ENCODE peak calls at places on chromosomes 12 and 14, in nine cellular contexts. J is fibroblast of lung; L is lung; G is spleen; O is Peyer's patch; W is mammary epithelial cell; A is CD8-positive, alpha-beta T cell; X is MM.1S; Z is ascending aorta. K is an unnamed sample.

GRCh38 chr12:8032242-8033152 is at the start of gene FOXJ2:
- DNase-seq in O (peak; percentile 89), W (peak; percentile 74), X (peak; percentile 80), Z (peak; percentile 89), L (peak; percentile 81), G (peak; percentile 97), J (peak; percentile 67), A (peak; percentile 76), K (peak; percentile 75)

GRCh38 chr12:13211859-13212664 is 15.5 kb downstream of the EMP1 start:
- DNase-seq in L (peak; percentile 62), X (peak; percentile 83), G (no peak), J (peak; percentile 79), O (peak; percentile 87), Z (peak; percentile 84), A (peak; percentile 71), W (no peak), K (peak; percentile 77)

GRCh38 chr12:1318327-1319031 is 275.9 kb downstream of the FBXL14 start:
- DNase-seq in G (no peak), X (no peak), W (peak; percentile 52), Z (no peak), J (peak; percentile 53), L (peak; percentile 30), A (no peak), O (no peak), K (peak; percentile 41)

GRCh38 chr14:74400328-74400727 is 25.7 kb downstream of the SYNDIG1L start:
- DNase-seq in Z (peak; percentile 33), L (no peak), J (peak; percentile 4), W (no peak), O (no peak), X (no peak), G (no peak), A (no peak), K (no peak)

GRCh38 chr14:74563233-74563585 is 48.8 kb downstream of the LTBP2 start:
- DNase-seq in X (no peak), W (no peak), G (no peak), Z (no peak), L (no peak), O (no peak), A (no peak), J (peak; percentile 91), K (no peak)

GRCh38 chr12:132071837-132072384 is 72.2 kb downstream of the DDX51 start:
- DNase-seq in A (no peak), G (no peak), X (no peak), Z (no peak), W (peak; percentile 19), O (no peak), L (no peak), J (no peak), K (no peak)

GRCh38 chr12:2051700-2052625 is 824 bp upstream of the CACNA1C start:
- DNase-seq in L (no peak), J (no peak), A (no peak), G (no peak), O (no peak), W (no peak), X (no peak), Z (no peak), K (no peak)

GRCh38 chr14:61461808-61462275 is 140.5 kb downstream of the PRKCH start:
- DNase-seq in L (no peak), G (no peak), O (no peak), W (peak; percentile 63), J (peak; percentile 85), A (peak; percentile 27), X (peak; percentile 39), Z (no peak), K (peak; percentile 75)

GRCh38 chr12:116434155-116435065 is 124.8 kb upstream of the MAP1LC3B2 start:
- DNase-seq in O (peak; percentile 81), A (no peak), X (no peak), G (no peak), Z (peak; percentile 97), J (peak; percentile 95), W (peak; percentile 81), L (peak; percentile 86), K (peak; percentile 69)

GRCh38 chr12:131694116-131694838 is 16.6 kb upstream of the SFSWAP start:
- DNase-seq in G (no peak), L (no peak), W (no peak), Z (peak; percentile 41), A (no peak), X (no peak), O (no peak), J (no peak), K (no peak)

GRCh38 chr14:38616959-38617358 is 361.1 kb upstream of the CLEC14A start:
- DNase-seq in J (no peak), W (no peak), L (peak; percentile 36), O (no peak), Z (no peak), X (no peak), G (no peak), A (no peak), K (no peak)

GRCh38 chr14:64705406-64706118 is 1.3 kb downstream of the PLEKHG3 start:
- DNase-seq in L (no peak), W (peak; percentile 63), A (no peak), Z (peak; percentile 69), X (no peak), G (peak; percentile 84), J (no peak), O (peak; percentile 65), K (peak; percentile 47)

GRCh38 chr12:116400671-116401357 is 123.3 kb upstream of the MED13L start:
- DNase-seq in Z (no peak), A (no peak), L (no peak), G (peak; percentile 50), X (no peak), J (no peak), O (no peak), W (no peak), K (no peak)

GRCh38 chr12:5332521-5332920 is 99.4 kb upstream of the NTF3 start:
- DNase-seq in O (no peak), X (no peak), A (no peak), G (no peak), Z (no peak), L (no peak), W (no peak), J (no peak), K (no peak)

GRCh38 chr12:39619660-39620433 is at the start of gene ABCD2:
- DNase-seq in O (peak; percentile 82), X (peak; percentile 97), A (peak; percentile 84), L (no peak), Z (peak; percentile 80), J (peak; percentile 90), G (peak; percentile 85), W (peak; percentile 77), K (peak; percentile 62)

GRCh38 chr14:95741051-95741490 is 27.1 kb upstream of the TCL1A start:
- DNase-seq in A (no peak), L (no peak), W (peak; percentile 70), Z (no peak), G (no peak), X (no peak), O (no peak), J (no peak), K (no peak)

GRCh38 chr12:90305379-90305778 is 596.7 kb upstream of the ATP2B1 start:
- DNase-seq in W (peak; percentile 41), G (no peak), O (no peak), L (no peak), X (no peak), Z (no peak), J (no peak), A (no peak), K (no peak)

GRCh38 chr12:27709212-27709931 is 1.3 kb upstream of the MRPS35 start:
- DNase-seq in O (no peak), J (no peak), L (no peak), Z (no peak), G (no peak), X (no peak), W (no peak), A (no peak), K (no peak)

GRCh38 chr12:27707216-27707615 is 3.4 kb upstream of the MRPS35 start:
- DNase-seq in O (no peak), W (peak; percentile 34), X (no peak), Z (no peak), J (no peak), G (no peak), L (no peak), A (no peak), K (no peak)

GRCh38 chr12:27705263-27705662 is 5.4 kb upstream of the MRPS35 start:
- DNase-seq in O (no peak), A (no peak), L (no peak), Z (no peak), G (no peak), W (no peak), J (no peak), X (no peak), K (no peak)

GRCh38 chr12:27703720-27704452 is 6.7 kb upstream of the MRPS35 start:
- DNase-seq in A (peak; percentile 64), O (peak; percentile 91), J (peak; percentile 97), L (peak; percentile 86), G (no peak), Z (peak; percentile 87), X (peak; percentile 85), W (peak; percentile 66), K (peak; percentile 86)
- H3K4me3 ChIP-seq in A (no peak overlapping the region), O (no peak overlapping the region), J (no peak overlapping the region), L (no peak overlapping the region), G (no peak overlapping the region), Z (no peak overlapping the region), X (no peak overlapping the region), W (no peak overlapping the region), K (no peak overlapping the region)

GRCh38 chr12:10213168-10214130 is 772 bp downstream of the GABARAPL1 start:
- DNase-seq in A (peak; percentile 91), X (peak; percentile 42), L (peak; percentile 73), Z (peak; percentile 93), W (peak; percentile 70), G (peak; percentile 88), O (peak; percentile 88), J (peak; percentile 94), K (peak; percentile 74)
- H3K4me1 ChIP-seq in A (peaks cover 19% of the 10 kb centered on the region), X (peaks cover 15% of the 10 kb centered on the region), L (no peaks in the 10 kb centered on the region), Z (peaks cover 14% of the 10 kb centered on the region), W (peaks cover 19% of the 10 kb centered on the region), G (peaks cover 40% of the 10 kb centered on the region), O (no peaks in the 10 kb centered on the region), J (peaks cover 4% of the 10 kb centered on the region), K (peaks cover 2% of the 10 kb centered on the region)

DNA sequence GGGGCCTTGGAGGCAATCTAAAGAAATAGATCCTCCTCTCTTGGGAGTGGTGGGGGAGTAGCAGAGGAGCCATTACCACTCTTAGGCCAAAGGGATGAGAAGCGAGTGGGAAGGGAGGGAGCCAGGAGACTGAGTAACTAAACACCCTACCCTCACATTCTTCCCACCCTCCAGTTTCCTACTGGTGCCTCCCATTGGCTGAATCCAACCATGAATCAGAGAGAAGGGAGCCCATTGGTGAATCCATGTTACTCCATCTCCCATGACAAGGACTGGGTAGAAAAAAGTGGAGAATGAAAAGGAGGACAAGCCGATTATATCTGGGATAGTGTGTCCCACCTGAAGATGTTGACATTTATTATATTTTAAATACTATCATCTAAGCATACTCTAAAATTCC is 76.8 kb upstream of the LHX5 start:
- DNase-seq in A (no peak), G (no peak), Z (no peak), J (no peak), W (no peak), X (no peak), O (no peak), L (no peak), K (no peak)
- H3K27me3 ChIP-seq in A (no peaks in the 10 kb centered on the region), G (no peaks in the 10 kb centered on the region), Z (no peaks in the 10 kb centered on the region), J (no peaks in the 10 kb centered on the region), W (no peaks in the 10 kb centered on the region), X (peaks cover 4% of the 10 kb centered on the region), O (no peaks in the 10 kb centered on the region), L (peaks cover 8% of the 10 kb centered on the region), K (no peaks in the 10 kb centered on the region)

DNA sequence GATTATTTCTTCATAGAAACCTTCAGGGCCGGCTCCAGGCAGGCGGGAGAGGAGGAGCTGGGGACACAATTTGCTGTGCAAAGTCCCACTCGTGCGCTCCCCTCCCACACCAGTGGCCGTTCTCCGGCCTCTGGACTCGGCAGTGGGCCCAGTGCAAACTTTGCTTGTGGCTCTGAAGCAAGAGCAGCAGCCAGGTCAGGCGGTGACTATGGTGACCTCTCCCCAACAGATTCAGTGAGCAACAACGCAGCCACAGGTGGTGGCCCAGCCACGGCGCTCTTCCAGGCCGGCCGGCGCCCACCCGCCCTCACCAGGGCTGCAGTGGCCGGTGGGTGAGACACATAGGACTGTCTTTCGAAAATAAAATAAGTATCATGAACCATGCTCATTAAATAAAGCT is 29.5 kb downstream of the VPS37B start:
- DNase-seq in L (no peak), Z (peak; percentile 44), J (no peak), O (no peak), A (no peak), G (peak; percentile 72), W (no peak), X (no peak), K (no peak)
- H3K4me3 ChIP-seq in L (no peak overlapping the region), Z (no peak overlapping the region), J (no peak overlapping the region), O (no peak overlapping the region), A (no peak overlapping the region), G (no peak overlapping the region), W (no peak overlapping the region), X (no peak overlapping the region), K (no peak overlapping the region)